ENCODE peak calls at places on chromosome 2, in seven cellular contexts. E is osteoblast, X is astrocyte, I is fibroblast of the aortic adventitia, P is GM12865, L is esophagus muscularis mucosa, R is mammary epithelial cell. A is an unnamed sample.

GRCh38 chr2:215531284-215531683 is 95.4 kb upstream of the FN1 start:
- DNase-seq in E (no peak), X (peak; percentile 91), I (peak; percentile 89), P (no peak), L (no peak), R (peak; percentile 84), A (no peak)

GRCh38 chr2:42874838-42875801 is 82.7 kb upstream of the HAAO start:
- DNase-seq in E (no peak), X (no peak), I (peak; percentile 66), P (no peak), L (no peak), R (no peak), A (no peak)

GRCh38 chr2:75787532-75788132 is 76.9 kb upstream of the GCFC2 start:
- DNase-seq in E (peak; percentile 13), X (peak; percentile 27), I (peak; percentile 32), P (peak; percentile 73), L (no peak), R (peak; percentile 17), A (peak; percentile 2)

GRCh38 chr2:176428943-176429469 is 159.8 kb downstream of the MTX2 start:
- DNase-seq in E (no peak), X (no peak), I (no peak), P (peak; percentile 29), L (no peak), R (no peak), A (no peak)

GRCh38 chr2:177484396-177484795 is 91.8 kb downstream of the AGPS start:
- DNase-seq in E (no peak), X (no peak), I (no peak), P (no peak), L (no peak), R (no peak), A (no peak)

GRCh38 chr2:232658217-232658785 is 24.9 kb downstream of the EFHD1 start:
- DNase-seq in E (no peak), X (no peak), I (no peak), P (peak; percentile 42), L (no peak), R (no peak), A (no peak)

GRCh38 chr2:217756375-217757107 is 246.3 kb downstream of the TNS1 start:
- DNase-seq in E (peak; percentile 95), X (peak; percentile 32), I (peak; percentile 49), P (peak; percentile 60), L (no peak), R (no peak), A (no peak)

GRCh38 chr2:12498703-12499102 is 218.0 kb upstream of the TRIB2 start:
- DNase-seq in E (peak; percentile 67), X (peak; percentile 55), I (peak; percentile 60), P (no peak), L (no peak), R (peak; percentile 54), A (no peak)

GRCh38 chr2:42851186-42851585 is 58.8 kb upstream of the HAAO start:
- DNase-seq in E (no peak), X (no peak), I (no peak), P (no peak), L (no peak), R (no peak), A (no peak)

GRCh38 chr2:159046966-159047365 is 78.5 kb downstream of the TANC1 start:
- DNase-seq in E (peak; percentile 75), X (peak; percentile 93), I (peak; percentile 65), P (no peak), L (no peak), R (no peak), A (peak; percentile 25)

GRCh38 chr2:161039071-161039470 is 121.2 kb upstream of the TANK start:
- DNase-seq in E (no peak), X (no peak), I (no peak), P (no peak), L (no peak), R (no peak), A (no peak)

GRCh38 chr2:106192752-106193490 is 1.2 kb downstream of the UXS1 start:
- DNase-seq in E (peak; percentile 95), X (peak; percentile 76), I (peak; percentile 92), P (peak; percentile 87), L (no peak), R (peak; percentile 93), A (peak; percentile 88)

GRCh38 chr2:218679119-218679518 is 7.2 kb downstream of the STK36 start:
- DNase-seq in E (no peak), X (no peak), I (no peak), P (no peak), L (no peak), R (no peak), A (no peak)

GRCh38 chr2:227115761-227116160 is 48.2 kb downstream of the COL4A4 start:
- DNase-seq in E (no peak), X (no peak), I (peak; percentile 27), P (no peak), L (no peak), R (no peak), A (peak; percentile 58)

GRCh38 chr2:190847504-190848201 is 33.0 kb upstream of the GLS start:
- DNase-seq in E (no peak), X (peak; percentile 81), I (peak; percentile 92), P (no peak), L (no peak), R (no peak), A (no peak)

GRCh38 chr2:39119732-39120520 is 925 bp downstream of the SOS1 start:
- DNase-seq in E (peak; percentile 92), X (peak; percentile 46), I (peak; percentile 49), P (peak; percentile 76), L (no peak), R (peak; percentile 59), A (no peak)

GRCh38 chr2:237600205-237600846 is 9.8 kb upstream of the RAB17 start:
- DNase-seq in E (peak; percentile 95), X (no peak), I (peak; percentile 81), P (no peak), L (no peak), R (no peak), A (peak; percentile 66)

GRCh38 chr2:30565860-30566358 is 118.9 kb downstream of the LCLAT1 start:
- DNase-seq in E (no peak), X (no peak), I (peak; percentile 30), P (no peak), L (no peak), R (no peak), A (peak; percentile 18)

GRCh38 chr2:20506281-20506685 is 59.4 kb downstream of the RHOB start:
- DNase-seq in E (peak; percentile 94), X (peak; percentile 59), I (peak; percentile 54), P (no peak), L (no peak), R (peak; percentile 42), A (no peak)

GRCh38 chr2:47265158-47265557 is 110.0 kb upstream of the STPG4 start:
- DNase-seq in E (no peak), X (no peak), I (no peak), P (no peak), L (no peak), R (no peak), A (no peak)

GRCh38 chr2:41194235-41194634 is 742.3 kb upstream of the SLC8A1 start:
- DNase-seq in E (no peak), X (peak; percentile 72), I (peak; percentile 4), P (no peak), L (no peak), R (no peak), A (no peak)

GRCh38 chr2:69428981-69429380 is 8.3 kb downstream of the NFU1 start:
- DNase-seq in E (no peak), X (no peak), I (no peak), P (no peak), L (no peak), R (no peak), A (no peak)

GRCh38 chr2:205237524-205237923 is 444.8 kb upstream of the NRP2 start:
- DNase-seq in E (no peak), X (no peak), I (no peak), P (no peak), L (no peak), R (no peak), A (no peak)
- TF ChIP-seq CTCF in E (peak; percentile 25), X (no peak), I (peak; percentile 20), P (no peak), L (no peak), R (peak; percentile 13), A (no peak)

GRCh38 chr2:68155618-68156017 is 2.1 kb upstream of the PNO1 start:
- DNase-seq in E (no peak), X (no peak), I (no peak), P (no peak), L (no peak), R (no peak), A (no peak)

GRCh38 chr2:68157402-68158133 is at the start of gene PNO1:
- DNase-seq in E (peak; percentile 97), X (peak; percentile 89), I (peak; percentile 96), P (peak; percentile 97), L (peak; percentile 99), R (peak; percentile 92), A (peak; percentile 81)

GRCh38 chr2:68156419-68156818 is 1.3 kb upstream of the PNO1 start:
- DNase-seq in E (no peak), X (no peak), I (no peak), P (no peak), L (no peak), R (no peak), A (no peak)

GRCh38 chr2:68157002-68157401 is 686 bp upstream of the PNO1 start:
- DNase-seq in E (no peak), X (no peak), I (no peak), P (no peak), L (no peak), R (no peak), A (no peak)

GRCh38 chr2:68158134-68158447 is 403 bp downstream of the PNO1 start:
- DNase-seq in E (no peak), X (no peak), I (no peak), P (no peak), L (no peak), R (no peak), A (no peak)
- H3K4me3 ChIP-seq in E (peak overlapping the region; percentile 98), X (peak overlapping the region; percentile 97), I (peak overlapping the region; percentile 96), P (peak overlapping the region; percentile 94), L (peak overlapping the region; percentile 83), R (peak overlapping the region; percentile 95), A (peak overlapping the region; percentile 99)

GRCh38 chr2:214310319-214310718 is 100.5 kb upstream of the VWC2L start:
- DNase-seq in E (no peak), X (no peak), I (no peak), P (peak; percentile 50), L (no peak), R (peak; percentile 12), A (no peak)
- TF ChIP-seq CTCF in E (no peak), X (peak; percentile 13), I (no peak), P (peak; percentile 43), L (no peak), R (peak; percentile 20), A (peak; percentile 40)

DNA sequence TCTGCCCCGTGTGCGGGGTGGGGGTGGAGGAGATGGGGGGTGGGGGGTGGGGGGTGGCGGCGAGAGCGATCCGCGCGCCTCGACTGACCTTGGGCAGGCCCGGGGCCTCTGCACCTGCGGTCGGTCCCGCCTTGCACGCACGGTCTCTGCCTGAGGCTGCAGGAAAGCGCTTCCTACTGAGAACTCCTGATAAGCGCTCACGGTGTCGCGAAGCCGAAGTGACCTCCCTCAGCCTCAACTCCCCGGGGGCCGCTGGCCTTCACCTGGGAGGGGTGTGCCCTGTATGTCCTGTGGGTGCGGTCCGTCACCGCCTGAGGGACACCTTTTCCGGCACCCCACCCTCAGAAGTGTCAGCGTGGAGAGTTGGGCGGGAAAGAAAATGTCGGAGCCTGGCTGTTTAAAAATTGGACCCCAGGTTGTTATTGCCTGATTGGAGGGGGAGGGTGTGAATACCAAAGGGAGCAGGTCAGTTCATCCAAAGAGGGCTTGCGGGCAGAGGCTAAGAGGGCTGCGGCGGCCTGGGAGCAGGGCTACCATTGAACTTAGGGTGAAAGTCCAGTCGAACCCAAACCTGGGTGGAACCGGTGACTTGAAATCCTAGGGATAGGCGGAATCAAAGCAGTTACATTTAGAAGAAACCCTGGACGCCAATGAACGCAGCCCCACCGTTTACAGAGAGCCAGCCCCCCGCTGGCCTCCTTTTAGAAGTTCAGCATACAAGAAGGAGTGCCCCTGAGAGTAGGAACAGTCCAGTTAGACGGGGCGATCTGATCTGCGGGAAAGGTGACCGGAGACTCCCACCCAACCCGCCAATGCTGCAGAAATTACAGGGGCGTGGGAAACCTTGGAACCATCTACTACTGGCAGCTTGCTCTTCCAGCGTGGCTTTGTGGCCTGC is 1.2 kb downstream of the MAL start:
- DNase-seq in E (peak; percentile 79), X (no peak), I (no peak), P (no peak), L (no peak), R (no peak), A (no peak)
- H3K4me3 ChIP-seq in E (no peak overlapping the region), X (no peak overlapping the region), I (no peak overlapping the region), P (no peak overlapping the region), L (peak overlapping the region; percentile 49), R (no peak overlapping the region), A (no peak overlapping the region)